ENCODE peak calls at places on chromosomes 1 and 21, in four cellular contexts. One of them, this sample, is unnamed.
A peak's percentile ranks its signal among the peaks of the same experiment; 100 is the strongest.

GRCh38 chr1:152777510-152778137 is 2.7 kb downstream of the LCE1F start:
- DNase-seq in heart right ventricle: no peak
- DNase-seq in sigmoid colon: no peak
- DNase-seq in keratinocyte: no peak
- DNase-seq in this sample: no peak

GRCh38 chr1:18639335-18640055 is 8.8 kb downstream of the PAX7 start:
- DNase-seq in heart right ventricle: no peak
- DNase-seq in sigmoid colon: no peak
- DNase-seq in keratinocyte: no peak
- DNase-seq in this sample: no peak

GRCh38 chr1:226870323-226871046 is at the start of gene PSEN2:
- DNase-seq in heart right ventricle: peak; percentile 71
- DNase-seq in sigmoid colon: peak; percentile 86
- DNase-seq in keratinocyte: no peak
- DNase-seq in this sample: peak; percentile 93

GRCh38 chr1:212712451-212713303 is 13.0 kb upstream of the BATF3 start:
- DNase-seq in heart right ventricle: no peak
- DNase-seq in sigmoid colon: no peak
- DNase-seq in keratinocyte: no peak
- DNase-seq in this sample: no peak

GRCh38 chr21:14591882-14592281 is 45.8 kb upstream of the SAMSN1 start:
- DNase-seq in heart right ventricle: peak; percentile 11
- DNase-seq in sigmoid colon: no peak
- DNase-seq in keratinocyte: no peak
- DNase-seq in this sample: no peak

GRCh38 chr1:156578006-156578405 is 1.5 kb upstream of the TTC24 start:
- DNase-seq in heart right ventricle: no peak
- DNase-seq in sigmoid colon: peak; percentile 10
- DNase-seq in keratinocyte: no peak
- DNase-seq in this sample: no peak

GRCh38 chr1:71047635-71048607 is at the start of gene PTGER3:
- DNase-seq in heart right ventricle: peak; percentile 30
- DNase-seq in sigmoid colon: peak; percentile 91
- DNase-seq in keratinocyte: no peak
- DNase-seq in this sample: peak; percentile 88

GRCh38 chr1:223403184-223403815 is 10.1 kb downstream of the CCDC185 start:
- DNase-seq in heart right ventricle: no peak
- DNase-seq in sigmoid colon: no peak
- DNase-seq in keratinocyte: no peak
- DNase-seq in this sample: no peak

GRCh38 chr1:234881893-234882771 is 246.5 kb downstream of the TOMM20 start:
- DNase-seq in heart right ventricle: no peak
- DNase-seq in sigmoid colon: peak; percentile 19
- DNase-seq in keratinocyte: no peak
- DNase-seq in this sample: no peak
- H3K4me3 ChIP-seq in heart right ventricle: no peak overlapping the region
- H3K4me3 ChIP-seq in sigmoid colon: no peak overlapping the region
- H3K4me3 ChIP-seq in keratinocyte: no peak overlapping the region
- H3K4me3 ChIP-seq in this sample: no peak overlapping the region

DNA sequence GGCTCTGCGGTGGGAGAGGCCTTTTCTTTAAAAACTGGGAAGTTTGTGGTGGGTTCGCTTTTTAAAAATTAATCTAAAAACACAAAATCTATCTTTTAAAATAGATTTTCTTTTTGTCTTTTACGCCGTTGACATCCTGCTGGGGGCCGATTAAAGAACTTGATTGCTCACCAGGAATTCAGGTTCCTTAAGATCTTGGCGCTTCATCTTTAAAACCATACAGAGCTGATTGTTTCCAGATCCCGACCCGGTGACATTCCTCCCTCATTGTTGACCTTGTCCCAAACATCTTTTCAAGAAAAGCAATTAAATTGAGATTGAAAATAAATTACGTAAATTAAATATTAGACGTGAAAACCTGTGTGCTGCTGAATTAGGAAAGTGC is 546 bp upstream of the ZNF697 start:
- DNase-seq in heart right ventricle: no peak
- DNase-seq in sigmoid colon: no peak
- DNase-seq in keratinocyte: no peak
- DNase-seq in this sample: no peak
- H3K9me3 ChIP-seq in heart right ventricle: no peaks in the 10 kb centered on the region
- H3K9me3 ChIP-seq in sigmoid colon: no peaks in the 10 kb centered on the region
- H3K9me3 ChIP-seq in keratinocyte: no peaks in the 10 kb centered on the region
- H3K9me3 ChIP-seq in this sample: no peaks in the 10 kb centered on the region

GRCh38 chr1:198205021-198205684 is 48.4 kb downstream of the NEK7 start:
- DNase-seq in heart right ventricle: no peak
- DNase-seq in sigmoid colon: no peak
- DNase-seq in keratinocyte: no peak
- DNase-seq in this sample: no peak

GRCh38 chr1:198206292-198206691 is 49.5 kb downstream of the NEK7 start:
- DNase-seq in heart right ventricle: no peak
- DNase-seq in sigmoid colon: no peak
- DNase-seq in keratinocyte: no peak
- DNase-seq in this sample: no peak

GRCh38 chr1:198201956-198202784 is 45.4 kb downstream of the NEK7 start:
- DNase-seq in heart right ventricle: no peak
- DNase-seq in sigmoid colon: no peak
- DNase-seq in keratinocyte: no peak
- DNase-seq in this sample: no peak

GRCh38 chr1:198199105-198199504 is 42.3 kb downstream of the NEK7 start:
- DNase-seq in heart right ventricle: no peak
- DNase-seq in sigmoid colon: no peak
- DNase-seq in keratinocyte: peak; percentile 23
- DNase-seq in this sample: no peak

GRCh38 chr1:198203434-198203833 is 46.6 kb downstream of the NEK7 start:
- DNase-seq in heart right ventricle: no peak
- DNase-seq in sigmoid colon: no peak
- DNase-seq in keratinocyte: no peak
- DNase-seq in this sample: no peak
- H3K27ac ChIP-seq in heart right ventricle: no peak overlapping the region
- H3K27ac ChIP-seq in sigmoid colon: no peak overlapping the region
- H3K27ac ChIP-seq in keratinocyte: no peak overlapping the region
- H3K27ac ChIP-seq in this sample: no peak overlapping the region

GRCh38 chr1:204885288-204885711 is 14.6 kb downstream of the NFASC start:
- DNase-seq in heart right ventricle: peak; percentile 25
- DNase-seq in sigmoid colon: peak; percentile 78
- DNase-seq in keratinocyte: no peak
- DNase-seq in this sample: no peak
- H3K4me3 ChIP-seq in heart right ventricle: no peak overlapping the region
- H3K4me3 ChIP-seq in sigmoid colon: no peak overlapping the region
- H3K4me3 ChIP-seq in keratinocyte: no peak overlapping the region
- H3K4me3 ChIP-seq in this sample: no peak overlapping the region

GRCh38 chr21:45584786-45585185 is 42.5 kb upstream of the SLC19A1 start:
- DNase-seq in heart right ventricle: no peak
- DNase-seq in sigmoid colon: no peak
- DNase-seq in keratinocyte: no peak
- DNase-seq in this sample: peak; percentile 38

GRCh38 chr21:45582128-45582527 is 39.9 kb upstream of the SLC19A1 start:
- DNase-seq in heart right ventricle: no peak
- DNase-seq in sigmoid colon: no peak
- DNase-seq in keratinocyte: no peak
- DNase-seq in this sample: peak; percentile 46

GRCh38 chr21:45581322-45581712 is 39.1 kb upstream of the SLC19A1 start:
- DNase-seq in heart right ventricle: no peak
- DNase-seq in sigmoid colon: peak; percentile 43
- DNase-seq in keratinocyte: no peak
- DNase-seq in this sample: peak; percentile 56

GRCh38 chr21:45586289-45586858 is 44.1 kb upstream of the SLC19A1 start:
- DNase-seq in heart right ventricle: no peak
- DNase-seq in sigmoid colon: no peak
- DNase-seq in keratinocyte: no peak
- DNase-seq in this sample: no peak

GRCh38 chr21:45583831-45584509 is 41.7 kb upstream of the SLC19A1 start:
- DNase-seq in heart right ventricle: no peak
- DNase-seq in sigmoid colon: no peak
- DNase-seq in keratinocyte: no peak
- DNase-seq in this sample: peak; percentile 53
- H3K9me3 ChIP-seq in heart right ventricle: peaks cover 10% of the 10 kb centered on the region
- H3K9me3 ChIP-seq in sigmoid colon: peaks cover 5% of the 10 kb centered on the region
- H3K9me3 ChIP-seq in keratinocyte: peaks cover 6% of the 10 kb centered on the region
- H3K9me3 ChIP-seq in this sample: peaks cover 10% of the 10 kb centered on the region

DNA sequence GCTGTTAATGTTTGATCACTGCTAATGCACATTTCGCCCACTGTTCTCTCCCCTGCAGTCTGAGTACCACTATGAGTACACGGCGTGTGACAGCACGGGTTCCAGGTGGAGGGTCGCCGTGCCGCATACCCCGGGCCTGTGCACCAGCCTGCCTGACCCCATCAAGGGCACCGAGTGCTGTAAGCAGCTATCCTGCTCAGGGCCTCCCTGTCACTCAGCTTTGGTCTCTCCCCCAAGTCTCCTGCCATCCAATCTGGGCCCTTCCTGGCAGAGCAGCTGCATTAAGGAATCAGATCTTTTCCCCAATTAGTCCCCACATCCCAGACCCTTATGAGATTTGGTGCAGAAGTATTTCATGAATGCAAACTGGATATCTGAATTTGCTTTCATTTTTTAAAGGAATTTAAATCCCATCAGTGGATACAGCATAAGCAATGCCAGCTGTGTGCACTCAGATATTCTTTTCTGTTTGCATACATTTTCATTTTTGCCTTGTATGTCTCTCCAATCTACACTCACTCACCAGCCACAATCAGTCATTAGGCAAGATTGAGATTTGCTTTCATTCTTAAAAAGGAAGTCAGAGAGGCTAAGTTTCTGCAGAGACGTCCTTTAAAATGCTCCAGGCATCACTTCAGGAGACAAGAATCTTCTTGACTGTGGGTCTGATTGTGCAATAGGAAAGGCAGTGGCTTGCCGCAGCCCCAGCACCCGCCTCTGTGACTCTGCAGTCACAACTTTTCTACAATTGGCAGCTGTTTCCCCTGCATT is 48.1 kb downstream of the ELAPOR1 start:
- DNase-seq in heart right ventricle: no peak
- DNase-seq in sigmoid colon: peak; percentile 70
- DNase-seq in keratinocyte: peak; percentile 50
- DNase-seq in this sample: peak; percentile 73
- H3K27ac ChIP-seq in heart right ventricle: no peak overlapping the region
- H3K27ac ChIP-seq in sigmoid colon: peak overlapping the region; percentile 22
- H3K27ac ChIP-seq in keratinocyte: no peak overlapping the region
- H3K27ac ChIP-seq in this sample: peak overlapping the region; percentile 77

GRCh38 chr1:196467230-196467629 is 141.0 kb downstream of the KCNT2 start:
- DNase-seq in heart right ventricle: no peak
- DNase-seq in sigmoid colon: no peak
- DNase-seq in keratinocyte: no peak
- DNase-seq in this sample: no peak
- H3K4me3 ChIP-seq in heart right ventricle: no peak overlapping the region
- H3K4me3 ChIP-seq in sigmoid colon: no peak overlapping the region
- H3K4me3 ChIP-seq in keratinocyte: no peak overlapping the region
- H3K4me3 ChIP-seq in this sample: no peak overlapping the region

GRCh38 chr1:29380532-29380931 is 144.2 kb downstream of the PTPRU start:
- DNase-seq in heart right ventricle: no peak
- DNase-seq in sigmoid colon: no peak
- DNase-seq in keratinocyte: peak; percentile 19
- DNase-seq in this sample: no peak
- H3K9me3 ChIP-seq in heart right ventricle: peaks cover 18% of the 10 kb centered on the region
- H3K9me3 ChIP-seq in sigmoid colon: no peaks in the 10 kb centered on the region
- H3K9me3 ChIP-seq in keratinocyte: no peaks in the 10 kb centered on the region
- H3K9me3 ChIP-seq in this sample: peaks cover 18% of the 10 kb centered on the region

GRCh38 chr1:31905093-31905509 is 33.1 kb downstream of the PTP4A2 start:
- DNase-seq in heart right ventricle: no peak
- DNase-seq in sigmoid colon: no peak
- DNase-seq in keratinocyte: no peak
- DNase-seq in this sample: no peak

GRCh38 chr1:31902509-31902857 is 35.7 kb downstream of the PTP4A2 start:
- DNase-seq in heart right ventricle: no peak
- DNase-seq in sigmoid colon: no peak
- DNase-seq in keratinocyte: no peak
- DNase-seq in this sample: no peak

GRCh38 chr1:31906557-31906956 is 31.6 kb downstream of the PTP4A2 start:
- DNase-seq in heart right ventricle: no peak
- DNase-seq in sigmoid colon: no peak
- DNase-seq in keratinocyte: no peak
- DNase-seq in this sample: no peak

GRCh38 chr1:31904339-31905092 is 33.7 kb downstream of the PTP4A2 start:
- DNase-seq in heart right ventricle: no peak
- DNase-seq in sigmoid colon: peak; percentile 66
- DNase-seq in keratinocyte: no peak
- DNase-seq in this sample: peak; percentile 78

DNA sequence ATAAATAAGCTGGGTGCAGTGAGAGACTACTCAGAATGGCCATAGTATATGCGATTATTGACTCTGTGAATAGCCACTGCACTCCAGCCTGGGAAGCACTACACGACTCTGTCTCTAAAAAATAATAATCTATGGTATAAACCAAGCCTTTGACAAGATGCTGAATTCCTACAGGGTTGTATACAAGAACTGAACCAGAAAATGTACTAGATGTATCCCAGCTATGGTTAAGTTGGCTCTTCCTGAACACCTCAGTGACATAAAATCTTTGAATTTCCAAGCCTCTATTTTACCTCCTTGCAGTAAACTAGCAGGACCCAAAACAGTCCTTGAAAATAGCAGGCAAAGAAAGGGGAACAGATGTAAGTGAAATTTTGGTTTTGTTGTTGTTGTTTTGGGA is 32.5 kb downstream of the PTP4A2 start:
- DNase-seq in heart right ventricle: no peak
- DNase-seq in sigmoid colon: no peak
- DNase-seq in keratinocyte: no peak
- DNase-seq in this sample: no peak
- H3K27ac ChIP-seq in heart right ventricle: no peak overlapping the region
- H3K27ac ChIP-seq in sigmoid colon: no peak overlapping the region
- H3K27ac ChIP-seq in keratinocyte: no peak overlapping the region
- H3K27ac ChIP-seq in this sample: no peak overlapping the region

GRCh38 chr1:173865468-173866164 is 2.2 kb downstream of the GAS5 start:
- DNase-seq in heart right ventricle: no peak
- DNase-seq in sigmoid colon: no peak
- DNase-seq in keratinocyte: no peak
- DNase-seq in this sample: no peak
- H3K4me3 ChIP-seq in heart right ventricle: no peak overlapping the region
- H3K4me3 ChIP-seq in sigmoid colon: no peak overlapping the region
- H3K4me3 ChIP-seq in keratinocyte: peak overlapping the region; percentile 100
- H3K4me3 ChIP-seq in this sample: peak overlapping the region; percentile 92